ENCODE peak calls at places on chromosomes 1 and 21, in five cellular contexts. One of them, this sample, is unnamed.

GRCh38 chr1:156510709-156511108 is 10.1 kb upstream of the MEF2D start:
- DNase-seq in NCI-H1092: no peak
- DNase-seq in SJSA1: no peak
- DNase-seq in sigmoid colon: peak
- DNase-seq in amniotic stem cell: no peak
- DNase-seq in this sample: peak

GRCh38 chr1:10728595-10729410 is 67.6 kb downstream of the CASZ1 start:
- DNase-seq in NCI-H1092: peak
- DNase-seq in SJSA1: no peak
- DNase-seq in sigmoid colon: no peak
- DNase-seq in amniotic stem cell: no peak
- DNase-seq in this sample: no peak

GRCh38 chr1:3707298-3707938 is 44.8 kb upstream of the CCDC27 start:
- DNase-seq in NCI-H1092: no peak
- DNase-seq in SJSA1: no peak
- DNase-seq in sigmoid colon: no peak
- DNase-seq in amniotic stem cell: no peak
- DNase-seq in this sample: no peak

GRCh38 chr1:172717722-172718455 is 59.0 kb downstream of the FASLG start:
- DNase-seq in NCI-H1092: no peak
- DNase-seq in SJSA1: no peak
- DNase-seq in sigmoid colon: no peak
- DNase-seq in amniotic stem cell: no peak
- DNase-seq in this sample: no peak

GRCh38 chr1:160837558-160838205 is 25.0 kb downstream of the CD244 start:
- DNase-seq in NCI-H1092: no peak
- DNase-seq in SJSA1: no peak
- DNase-seq in sigmoid colon: no peak
- DNase-seq in amniotic stem cell: no peak
- DNase-seq in this sample: no peak

GRCh38 chr1:217469983-217470382 is 160.9 kb downstream of the GPATCH2 start:
- DNase-seq in NCI-H1092: no peak
- DNase-seq in SJSA1: no peak
- DNase-seq in sigmoid colon: no peak
- DNase-seq in amniotic stem cell: no peak
- DNase-seq in this sample: no peak

GRCh38 chr1:53061859-53062714 is at the start of gene PODN:
- DNase-seq in NCI-H1092: no peak
- DNase-seq in SJSA1: peak
- DNase-seq in sigmoid colon: peak
- DNase-seq in amniotic stem cell: no peak
- DNase-seq in this sample: peak

GRCh38 chr1:208988811-208989222 is 594.7 kb upstream of the CAMK1G start:
- DNase-seq in NCI-H1092: peak
- DNase-seq in SJSA1: no peak
- DNase-seq in sigmoid colon: no peak
- DNase-seq in amniotic stem cell: peak
- DNase-seq in this sample: no peak

GRCh38 chr1:54857066-54857660 is 29.8 kb downstream of the DHCR24 start:
- DNase-seq in NCI-H1092: no peak
- DNase-seq in SJSA1: no peak
- DNase-seq in sigmoid colon: no peak
- DNase-seq in amniotic stem cell: no peak
- DNase-seq in this sample: peak

GRCh38 chr1:85611390-85611789 is 30.8 kb downstream of the CCN1 start:
- DNase-seq in NCI-H1092: no peak
- DNase-seq in SJSA1: peak
- DNase-seq in sigmoid colon: no peak
- DNase-seq in amniotic stem cell: peak
- DNase-seq in this sample: no peak

GRCh38 chr1:161887724-161888287 is 121.7 kb downstream of the ATF6 start:
- DNase-seq in NCI-H1092: no peak
- DNase-seq in SJSA1: no peak
- DNase-seq in sigmoid colon: no peak
- DNase-seq in amniotic stem cell: no peak
- DNase-seq in this sample: no peak

GRCh38 chr21:45204395-45204794 is 83.3 kb downstream of the POFUT2 start:
- DNase-seq in NCI-H1092: no peak
- DNase-seq in SJSA1: no peak
- DNase-seq in sigmoid colon: no peak
- DNase-seq in amniotic stem cell: no peak
- DNase-seq in this sample: peak

GRCh38 chr1:56196839-56197238 is 382.5 kb downstream of the PLPP3 start:
- DNase-seq in NCI-H1092: no peak
- DNase-seq in SJSA1: no peak
- DNase-seq in sigmoid colon: no peak
- DNase-seq in amniotic stem cell: no peak
- DNase-seq in this sample: no peak

GRCh38 chr1:214380986-214381695 is 100.2 kb downstream of the SMYD2 start:
- DNase-seq in NCI-H1092: no peak
- DNase-seq in SJSA1: no peak
- DNase-seq in sigmoid colon: no peak
- DNase-seq in amniotic stem cell: no peak
- DNase-seq in this sample: no peak